ENCODE peak calls at places on chromosomes 5 and 9, in five cellular contexts. V, Q, C, J and W are unnamed samples.

GRCh38 chr9:109812818-109813281 is 32.9 kb downstream of the PALM2AKAP2 start:
- DNase-seq in C (no peak), V (no peak), J (no peak), Q (no peak), W (no peak)

GRCh38 chr9:34866614-34867013 is 91.5 kb upstream of the PHF24 start:
- DNase-seq in V (no peak), J (no peak), Q (no peak), C (no peak), W (no peak)

GRCh38 chr5:120678279-120678678 is 214.2 kb downstream of the PRR16 start:
- DNase-seq in J (no peak), V (no peak), Q (no peak), C (peak), W (no peak)

GRCh38 chr5:998975-999501 is 9.6 kb upstream of the NKD2 start:
- DNase-seq in V (no peak), C (no peak), J (no peak), Q (no peak), W (no peak)

GRCh38 chr5:120942551-120942950 is 478.5 kb downstream of the PRR16 start:
- DNase-seq in V (peak), C (no peak), Q (no peak), J (no peak), W (no peak)

GRCh38 chr5:65482727-65483473 is 1.2 kb upstream of the ADAMTS6 start:
- DNase-seq in V (peak), Q (no peak), C (peak), J (no peak), W (no peak)

GRCh38 chr9:133359420-133360175 is 3.2 kb downstream of the SURF2 start:
- DNase-seq in Q (no peak), C (no peak), V (no peak), J (peak), W (no peak)

GRCh38 chr9:91458905-91459304 is 35.3 kb upstream of the NFIL3 start:
- DNase-seq in Q (no peak), V (no peak), J (no peak), C (no peak), W (no peak)

GRCh38 chr5:32504923-32505596 is 60.5 kb upstream of the ZFR start:
- DNase-seq in J (no peak), V (no peak), Q (peak), C (peak), W (no peak)

GRCh38 chr5:162911873-162912272 is 525.5 kb upstream of the CCNG1 start:
- DNase-seq in C (no peak), V (no peak), J (no peak), Q (no peak), W (no peak)

GRCh38 chr9:3858961-3859360 is 333.2 kb upstream of the RFX3 start:
- DNase-seq in J (no peak), V (no peak), C (no peak), Q (no peak), W (no peak)

GRCh38 chr9:3868012-3868411 is 342.2 kb upstream of the RFX3 start:
- DNase-seq in C (no peak), V (no peak), Q (no peak), J (no peak), W (no peak)

GRCh38 chr9:3865373-3865772 is 339.6 kb upstream of the RFX3 start:
- DNase-seq in J (no peak), V (peak), Q (no peak), C (no peak), W (no peak)

GRCh38 chr9:3863686-3864085 is 337.9 kb upstream of the RFX3 start:
- DNase-seq in C (no peak), J (no peak), Q (no peak), V (no peak), W (no peak)

GRCh38 chr9:3863114-3863528 is 337.3 kb upstream of the RFX3 start:
- DNase-seq in J (no peak), C (peak), Q (no peak), V (peak), W (no peak)
- TF ChIP-seq CTCF in J (no peak), C (peak), Q (peak), V (no peak), W (no peak)

DNA sequence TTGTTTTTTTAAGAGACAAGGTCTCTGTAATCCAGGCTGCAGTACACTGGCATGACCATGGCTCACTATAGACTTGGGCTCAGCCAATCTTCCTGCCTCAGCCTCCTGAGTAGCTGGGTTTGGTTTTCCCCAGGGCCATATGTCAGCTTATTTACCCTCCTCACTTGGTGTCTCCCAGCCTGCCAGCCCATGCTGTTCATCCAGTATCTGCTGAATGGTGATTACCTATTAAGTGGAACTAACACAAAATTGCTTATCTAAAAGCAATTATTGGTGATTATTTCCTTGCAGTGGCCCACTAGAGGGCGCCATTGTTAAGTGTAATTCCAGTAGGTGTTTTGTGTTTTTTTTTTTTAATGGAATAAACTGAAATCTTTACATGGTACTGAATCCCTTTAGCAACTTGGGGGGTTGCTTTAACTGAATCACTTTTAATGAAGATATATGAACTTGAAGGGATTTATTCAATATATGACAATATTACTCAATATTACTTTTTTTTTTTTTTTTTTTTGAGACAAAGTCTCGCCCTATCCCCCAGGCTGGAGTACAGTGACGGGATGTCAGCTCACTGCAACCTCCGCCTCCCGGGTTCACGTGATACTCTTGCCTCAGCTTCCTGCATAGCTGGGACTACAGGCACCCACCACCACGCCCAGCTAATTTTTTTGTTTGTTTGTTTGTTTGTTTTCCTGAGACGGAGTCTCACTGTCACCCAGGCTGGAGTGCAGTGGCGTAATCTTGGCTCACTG is 13.8 kb downstream of the EXOSC2 start:
- DNase-seq in C (peak), Q (peak), V (peak), J (peak), W (peak)
- TF ChIP-seq CTCF in C (peak), Q (peak), V (peak), J (peak), W (peak)

DNA sequence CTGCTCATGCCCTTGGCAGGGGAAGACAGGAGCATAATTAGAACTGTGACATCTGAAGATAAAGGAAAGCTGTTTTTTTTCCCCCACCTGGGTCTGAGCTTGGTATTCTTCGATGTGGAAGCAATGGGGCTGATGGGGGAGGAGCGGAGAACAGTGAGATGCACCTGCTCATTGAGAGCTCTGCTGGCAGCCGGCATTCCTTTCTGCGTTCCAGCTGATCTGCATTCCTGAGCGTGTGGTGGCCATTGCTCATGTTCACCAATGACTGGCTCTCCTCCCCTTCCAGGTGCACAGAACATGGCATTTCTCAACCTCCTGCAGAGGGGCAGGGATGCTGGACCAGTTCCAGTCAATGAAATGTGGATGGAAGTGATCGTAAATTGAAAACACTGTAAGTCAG is 159.4 kb downstream of the NSG2 start:
- DNase-seq in V (peak), J (no peak), C (no peak), Q (no peak), W (no peak)
- TF ChIP-seq CTCF in V (no peak), J (no peak), C (no peak), Q (no peak), W (no peak)

DNA sequence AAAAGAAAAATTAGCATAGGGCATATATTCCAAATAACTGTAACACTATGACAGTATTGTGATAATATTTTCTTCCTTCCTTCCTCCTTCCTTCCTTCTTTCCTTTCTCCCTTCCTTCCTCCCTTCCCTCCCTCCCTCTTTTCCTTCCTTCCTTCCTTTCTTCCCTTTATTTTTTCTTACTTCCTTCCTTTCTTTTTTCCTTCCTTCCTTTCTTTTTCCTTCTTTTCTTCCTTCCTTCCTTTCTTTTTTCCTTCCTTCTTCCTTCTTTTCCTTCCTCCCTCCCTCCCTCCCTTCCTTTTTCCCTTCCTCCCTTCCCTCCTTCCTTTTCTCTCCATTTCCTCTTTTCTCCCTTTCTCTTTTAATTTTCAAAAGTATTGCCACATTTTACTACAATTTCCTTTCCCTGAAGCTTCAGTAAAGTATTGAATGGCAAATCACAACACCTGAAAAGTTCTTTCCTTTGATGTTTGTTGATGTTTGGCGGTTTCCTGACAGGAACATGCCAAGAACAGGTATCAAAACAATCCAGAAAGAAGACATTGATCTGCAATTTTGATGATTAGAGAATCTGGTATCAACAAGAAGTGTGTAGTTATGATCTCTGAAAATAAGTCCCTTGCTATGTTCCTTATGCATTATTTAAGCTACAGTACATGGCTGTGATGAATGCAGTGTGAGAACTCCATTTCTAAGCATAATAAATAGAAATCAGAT is 253.1 kb upstream of the EDIL3 start:
- DNase-seq in V (no peak), J (no peak), C (no peak), Q (no peak), W (no peak)
- TF ChIP-seq CTCF in V (no peak), J (no peak), C (no peak), Q (no peak), W (no peak)

DNA sequence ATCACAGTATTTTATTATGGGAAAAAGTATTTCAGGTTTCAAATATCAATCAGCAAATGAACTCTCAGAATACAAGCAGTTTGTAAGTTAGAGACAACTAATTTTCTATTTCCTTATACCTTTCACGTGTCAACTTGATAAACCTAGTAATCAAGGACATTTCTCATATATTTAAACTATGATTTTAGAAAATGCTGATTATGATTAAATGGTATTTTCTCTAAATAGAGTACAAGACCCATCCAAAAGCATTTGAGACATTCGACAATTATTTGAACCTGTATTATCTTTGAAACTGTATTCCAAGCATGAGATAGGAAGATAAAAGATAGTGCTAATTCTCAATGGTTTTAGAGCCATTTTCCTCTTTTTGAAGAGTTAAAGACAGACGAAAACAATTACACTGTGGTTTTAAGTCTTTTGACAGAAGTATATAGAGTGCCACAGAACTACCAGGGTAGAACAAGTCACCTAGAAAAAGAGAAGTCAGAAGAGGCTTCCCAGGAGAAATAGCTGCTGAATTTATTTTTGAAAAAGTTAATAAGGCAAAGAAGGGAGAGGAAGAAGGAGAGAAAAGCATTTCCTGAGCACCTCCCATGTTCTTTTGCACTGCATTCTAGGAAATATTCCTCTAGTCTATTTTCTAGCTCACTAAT is 5.6 kb downstream of the MEIKIN start:
- DNase-seq in C (no peak), J (no peak), Q (no peak), V (no peak), W (no peak)
- TF ChIP-seq CTCF in C (no peak), J (no peak), Q (no peak), V (no peak), W (no peak)

GRCh38 chr9:125558453-125559084 is 148.4 kb downstream of the MAPKAP1 start:
- DNase-seq in Q (no peak), V (peak), C (peak), J (no peak), W (peak)
- TF ChIP-seq CTCF in Q (peak), V (peak), C (peak), J (peak), W (peak)